ENCODE peak calls at places on chromosomes 16 and 17, in four cellular contexts. O is WTC11, H is tibial artery, U is fibroblast of villous mesenchyme. Q is an unnamed sample.

GRCh38 chr16:27321013-27321960 is 7.5 kb downstream of the IL4R start:
- DNase-seq in O (no peak), U (no peak), H (peak), Q (no peak)

GRCh38 chr16:8855051-8855786 is 13.6 kb downstream of the CARHSP1 start:
- DNase-seq in U (no peak), H (peak), O (no peak), Q (no peak)

GRCh38 chr16:397135-397661 is at the start of gene NME4:
- DNase-seq in O (peak), H (no peak), U (no peak), Q (peak)

GRCh38 chr16:23435500-23435899 is 17.5 kb downstream of the COG7 start:
- DNase-seq in H (peak), O (peak), U (peak), Q (peak)

GRCh38 chr17:55285340-55286301 is 20.9 kb downstream of the HLF start:
- DNase-seq in U (peak), O (no peak), H (peak), Q (no peak)

GRCh38 chr16:85682516-85682915 is 6.2 kb downstream of the GINS2 start:
- DNase-seq in H (no peak), O (no peak), U (no peak), Q (no peak)

GRCh38 chr16:86713021-86713631 is 134.8 kb downstream of the FOXL1 start:
- DNase-seq in O (no peak), U (no peak), H (no peak), Q (no peak)

GRCh38 chr17:40451420-40451819 is 8.2 kb downstream of the IGFBP4 start:
- DNase-seq in H (peak), O (no peak), U (peak), Q (no peak)

GRCh38 chr17:31394544-31394943 is 3.1 kb downstream of the RAB11FIP4 start:
- DNase-seq in H (no peak), O (peak), U (peak), Q (peak)

GRCh38 chr17:81492706-81493105 is 19.9 kb downstream of the ACTG1 start:
- DNase-seq in O (no peak), H (no peak), U (no peak), Q (no peak)

GRCh38 chr16:28191364-28191985 is 20.3 kb downstream of the XPO6 start:
- DNase-seq in U (no peak), O (no peak), H (no peak), Q (no peak)

GRCh38 chr16:9407206-9407758 is 315.8 kb downstream of the HAPSTR1 start:
- DNase-seq in O (no peak), U (no peak), H (no peak), Q (no peak)

GRCh38 chr17:7613769-7614421 is 802 bp downstream of the FXR2 start:
- DNase-seq in O (no peak), H (no peak), U (peak), Q (no peak)

GRCh38 chr17:2704031-2704889 is 7.3 kb downstream of the CLUH start:
- DNase-seq in O (peak), U (no peak), H (no peak), Q (no peak)

GRCh38 chr17:19671433-19671832 is 22.9 kb downstream of the ALDH3A2 start:
- DNase-seq in U (no peak), O (no peak), H (no peak), Q (no peak)

GRCh38 chr17:3963214-3964201 is 729 bp downstream of the ATP2A3 start:
- DNase-seq in U (no peak), H (no peak), O (peak), Q (no peak)

DNA sequence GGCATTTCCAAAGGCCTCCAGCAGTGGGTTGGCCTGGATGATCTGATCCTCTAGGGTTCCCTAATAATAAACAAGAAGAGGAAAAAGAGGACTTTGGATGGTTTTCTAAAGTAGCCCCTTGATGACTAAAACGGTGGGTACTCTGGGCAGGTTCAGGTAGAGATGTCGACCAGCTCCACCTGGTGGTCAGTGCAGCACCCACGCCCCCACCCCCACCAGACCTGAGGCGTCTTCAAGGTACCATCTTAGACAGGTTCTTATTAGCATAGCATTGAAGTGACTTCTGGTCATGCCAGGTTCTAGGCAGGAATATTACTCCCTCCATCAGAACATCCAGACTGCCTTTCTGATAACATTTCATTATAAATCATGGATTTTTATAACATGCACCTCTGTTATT is 15.0 kb downstream of the MYH13 start:
- DNase-seq in U (no peak), H (no peak), O (peak), Q (peak)
- TF ChIP-seq CTCF in U (peak), H (no peak), O (peak), Q (peak)

GRCh38 chr17:29384901-29385300 is 5.3 kb upstream of the TAOK1 start:
- DNase-seq in O (no peak), H (no peak), U (no peak), Q (no peak)
- TF ChIP-seq CTCF in O (no peak), H (no peak), U (no peak), Q (no peak)

GRCh38 chr16:81485824-81486554 is 41.4 kb downstream of the CMIP start:
- DNase-seq in H (peak), U (no peak), O (no peak), Q (no peak)

GRCh38 chr16:81485225-81485624 is 40.6 kb downstream of the CMIP start:
- DNase-seq in O (no peak), U (no peak), H (no peak), Q (no peak)

GRCh38 chr16:81482329-81483063 is 37.9 kb downstream of the CMIP start:
- DNase-seq in O (no peak), H (no peak), U (no peak), Q (no peak)

GRCh38 chr16:81483064-81483969 is 38.7 kb downstream of the CMIP start:
- DNase-seq in O (no peak), H (no peak), U (peak), Q (no peak)

DNA sequence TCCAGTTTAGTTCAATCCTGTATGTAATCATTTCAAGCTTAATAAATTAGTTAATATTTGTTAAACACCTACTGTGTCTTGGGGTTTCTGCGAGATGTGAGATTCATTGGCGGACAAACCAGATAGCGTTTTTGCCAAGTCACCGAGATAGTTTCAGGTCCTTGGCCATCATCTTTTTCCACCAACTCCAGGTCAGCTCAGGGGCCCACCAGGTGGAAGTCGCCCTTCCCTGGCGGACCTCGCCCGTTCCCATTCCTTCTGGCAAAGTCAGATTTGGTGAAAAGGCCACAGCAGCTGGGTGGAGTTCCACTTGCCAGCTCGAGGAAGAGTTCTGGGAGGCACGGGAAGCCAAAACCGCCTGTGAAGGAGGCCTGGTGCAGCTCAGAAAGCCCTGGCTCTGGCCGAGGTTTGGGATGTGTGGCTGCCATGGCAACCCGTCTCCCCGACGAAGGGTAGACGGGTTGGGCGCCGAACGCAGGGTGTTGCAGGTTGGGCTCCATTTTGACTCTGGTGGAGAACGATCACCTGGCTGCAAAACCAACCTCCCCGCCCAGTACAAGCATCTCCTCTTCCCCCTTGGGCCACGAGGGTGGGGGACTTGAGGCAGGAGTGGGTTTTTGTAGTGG is 39.5 kb downstream of the CMIP start:
- DNase-seq in O (no peak), U (no peak), H (no peak), Q (no peak)
- TF ChIP-seq CTCF in O (no peak), U (no peak), H (no peak), Q (no peak)

DNA sequence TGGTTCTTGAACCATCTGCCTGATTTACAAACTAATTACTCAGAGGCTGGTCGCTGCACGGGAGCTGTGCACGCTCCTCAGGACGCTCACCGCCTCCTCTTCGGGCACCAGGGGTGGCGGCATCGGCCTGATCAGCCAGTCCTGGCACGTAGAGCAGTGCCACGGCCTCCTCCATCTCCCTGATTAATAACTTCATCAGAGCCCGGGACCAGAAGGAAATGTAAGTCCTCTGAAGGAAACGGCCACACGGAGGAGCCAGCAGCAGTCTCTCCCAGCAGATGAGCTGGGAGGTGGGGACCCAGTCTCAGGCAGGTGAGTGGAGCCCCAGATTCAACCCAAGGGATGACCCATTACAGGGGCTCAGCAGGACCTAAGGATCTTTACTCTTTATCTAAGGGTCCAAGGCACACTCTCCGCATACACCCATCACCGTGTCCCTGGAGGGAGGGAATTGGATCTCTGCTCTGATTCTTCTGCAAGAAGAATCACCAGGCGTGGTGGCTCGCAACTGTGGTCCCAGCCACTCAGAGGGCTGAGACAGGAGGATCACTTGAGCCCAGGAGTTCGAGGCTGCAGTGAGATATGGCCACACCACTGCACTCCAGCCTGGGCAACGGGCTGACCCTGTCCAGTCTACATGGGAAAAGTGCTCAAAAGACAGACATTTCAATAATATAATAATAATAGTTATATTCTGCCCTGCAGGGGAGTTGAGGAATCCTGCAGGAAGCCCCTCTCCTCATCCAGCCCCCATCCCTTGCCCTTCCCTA is 366.5 kb downstream of the SEC14L1 start:
- DNase-seq in O (peak), H (no peak), U (no peak), Q (no peak)
- TF ChIP-seq CTCF in O (no peak), H (no peak), U (no peak), Q (no peak)

GRCh38 chr17:28347261-28347891 is 10.0 kb downstream of the POLDIP2 start:
- DNase-seq in H (no peak), O (no peak), U (no peak), Q (no peak)
- TF ChIP-seq CTCF in H (no peak), O (no peak), U (no peak), Q (no peak)

GRCh38 chr17:28720247-28720996 is 637 bp downstream of the RPL23A start:
- DNase-seq in H (no peak), O (no peak), U (no peak), Q (no peak)
- TF ChIP-seq CTCF in H (no peak), O (no peak), U (peak), Q (no peak)

Q was measured in nephron progenitor cell.